ENCODE peak calls at places on chromosomes 5 and 9, in nine cellular contexts. G, K, R, J, E, I, X, C and V are unnamed samples.

GRCh38 chr5:124743534-124744169 is 2.8 kb downstream of the ZNF608 start:
- DNase-seq in G (no peak), K (no peak), R (no peak), J (no peak), E (no peak), I (no peak), X (no peak), C (no peak), V (peak)

GRCh38 chr5:127011151-127011550 is 19.2 kb downstream of the MARCHF3 start:
- DNase-seq in G (no peak), K (no peak), R (no peak), J (no peak), E (no peak), I (peak), X (no peak), C (peak), V (no peak)

GRCh38 chr9:109246533-109246932 is 74.3 kb downstream of the EPB41L4B start:
- DNase-seq in G (no peak), K (no peak), R (no peak), J (no peak), E (no peak), I (no peak), X (no peak), C (no peak), V (no peak)

GRCh38 chr5:42984307-42984706 is 55.8 kb downstream of the ANXA2R start:
- DNase-seq in G (no peak), K (no peak), R (no peak), J (no peak), E (no peak), I (no peak), X (no peak), C (no peak), V (peak)

GRCh38 chr5:29218138-29218537 is 1975.3 kb upstream of the CDH6 start:
- DNase-seq in G (no peak), K (no peak), R (no peak), J (no peak), E (no peak), I (peak), X (no peak), C (no peak), V (no peak)

GRCh38 chr5:57671371-57671770 is 188.8 kb upstream of the ACTBL2 start:
- DNase-seq in G (no peak), K (no peak), R (no peak), J (no peak), E (no peak), I (no peak), X (no peak), C (no peak), V (no peak)

GRCh38 chr9:94983552-94983951 is 257.1 kb downstream of the AOPEP start:
- DNase-seq in G (no peak), K (no peak), R (no peak), J (no peak), E (no peak), I (no peak), X (no peak), C (no peak), V (no peak)

GRCh38 chr5:73440262-73440661 is 8.3 kb downstream of the FOXD1 start:
- DNase-seq in G (no peak), K (no peak), R (no peak), J (no peak), E (no peak), I (no peak), X (no peak), C (no peak), V (no peak)

GRCh38 chr5:36610629-36611028 is 4.2 kb downstream of the SLC1A3 start:
- DNase-seq in G (no peak), K (no peak), R (no peak), J (no peak), E (no peak), I (no peak), X (no peak), C (no peak), V (no peak)

GRCh38 chr9:107397076-107398049 is 92.2 kb downstream of the KLF4 start:
- DNase-seq in G (no peak), K (no peak), R (no peak), J (no peak), E (no peak), I (no peak), X (no peak), C (peak), V (no peak)

GRCh38 chr9:74838351-74838750 is 49.4 kb downstream of the TRPM6 start:
- DNase-seq in G (no peak), K (no peak), R (no peak), J (no peak), E (no peak), I (no peak), X (no peak), C (no peak), V (no peak)

GRCh38 chr5:174610968-174611367 is 113.4 kb upstream of the MSX2 start:
- DNase-seq in G (no peak), K (no peak), R (no peak), J (no peak), E (no peak), I (no peak), X (no peak), C (peak), V (no peak)

GRCh38 chr5:125603321-125603720 is 819.9 kb upstream of the GRAMD2B start:
- DNase-seq in G (no peak), K (no peak), R (no peak), J (no peak), E (no peak), I (no peak), X (no peak), C (peak), V (no peak)

GRCh38 chr5:10880934-10881333 is 119.9 kb upstream of the DAP start:
- DNase-seq in G (no peak), K (no peak), R (no peak), J (no peak), E (no peak), I (no peak), X (no peak), C (no peak), V (no peak)